ENCODE peak calls at places on chromosomes 3 and 15, in ten cellular contexts. C is A673; E is KBM-7; H is psoas muscle; N is PC-9; R is ovary; L is GM20000; Q is COR-L47; O is GM23338; A is stimulated activated CD4-positive, alpha-beta T cell treated with anti-CD3 and anti-CD28 coated beads, Interleukin-15, amount 100 ng/mL, for 1 hour. W is an unnamed sample.

GRCh38 chr3:149658444-149659172 is 783 bp upstream of the WWTR1 start:
- DNase-seq in R (peak; percentile 70), E (peak; percentile 66), O (peak; percentile 84), Q (peak; percentile 68), A (no peak), N (peak; percentile 71), L (peak; percentile 86), C (peak; percentile 86), H (peak; percentile 77), W (no peak)

GRCh38 chr15:101536166-101536874 is 46.8 kb upstream of the PCSK6 start:
- DNase-seq in E (no peak), Q (no peak), N (no peak), L (no peak), C (no peak), A (no peak), O (no peak), R (no peak), H (no peak), W (no peak)

GRCh38 chr3:58154752-58155449 is 55.9 kb downstream of the DNASE1L3 start:
- DNase-seq in C (no peak), H (no peak), A (no peak), E (no peak), N (no peak), O (no peak), R (no peak), Q (no peak), L (no peak), W (no peak)

GRCh38 chr15:82647045-82647834 is at the start of gene CPEB1:
- DNase-seq in C (peak; percentile 22), Q (peak; percentile 1), N (no peak), A (no peak), O (peak; percentile 75), R (peak; percentile 84), E (peak; percentile 18), H (peak; percentile 79), L (peak; percentile 69), W (peak; percentile 12)

GRCh38 chr3:188323067-188323842 is 169.3 kb downstream of the LPP start:
- DNase-seq in N (no peak), C (no peak), H (no peak), L (no peak), R (no peak), E (no peak), Q (no peak), A (no peak), O (no peak), W (no peak)

GRCh38 chr3:160098946-160099626 is 110.5 kb downstream of the IL12A start:
- DNase-seq in A (no peak), R (no peak), H (no peak), O (no peak), E (no peak), Q (no peak), L (no peak), C (no peak), N (no peak), W (no peak)

GRCh38 chr3:157438371-157438735 is 1.7 kb downstream of the PTX3 start:
- DNase-seq in E (no peak), Q (peak; percentile 37), H (no peak), N (no peak), C (no peak), O (peak; percentile 33), A (no peak), L (no peak), R (no peak), W (no peak)

GRCh38 chr3:14789640-14790285 is 29.0 kb upstream of the FGD5 start:
- DNase-seq in N (no peak), Q (no peak), O (no peak), E (no peak), R (no peak), L (no peak), A (no peak), C (no peak), H (no peak), W (no peak)

GRCh38 chr15:29900237-29901189 is 78.2 kb upstream of the TJP1 start:
- DNase-seq in A (no peak), Q (no peak), C (no peak), H (no peak), N (no peak), E (no peak), L (no peak), O (no peak), R (no peak), W (no peak)

GRCh38 chr15:99283739-99284138 is 32.5 kb downstream of the LRRC28 start:
- DNase-seq in O (no peak), H (no peak), E (no peak), N (no peak), A (no peak), C (no peak), L (no peak), Q (no peak), R (no peak), W (no peak)

GRCh38 chr3:186095584-186096061 is 13.3 kb downstream of the ETV5 start:
- DNase-seq in Q (no peak), H (no peak), R (no peak), C (no peak), O (no peak), E (no peak), A (no peak), N (no peak), L (no peak), W (no peak)

GRCh38 chr3:169246158-169246557 is 417.4 kb downstream of the MECOM start:
- DNase-seq in L (no peak), N (no peak), A (no peak), C (no peak), H (no peak), O (no peak), Q (no peak), R (no peak), E (no peak), W (no peak)

GRCh38 chr3:187726564-187726963 is 18.7 kb downstream of the BCL6 start:
- DNase-seq in N (no peak), A (no peak), L (no peak), E (no peak), H (no peak), Q (no peak), O (no peak), R (no peak), C (no peak), W (no peak)

GRCh38 chr3:19972056-19972455 is 25.2 kb downstream of the RAB5A start:
- DNase-seq in L (no peak), Q (no peak), R (no peak), A (no peak), N (peak; percentile 92), O (no peak), C (no peak), H (no peak), E (no peak), W (no peak)

GRCh38 chr3:164879201-164879600 is 199.1 kb downstream of the SI start:
- DNase-seq in E (no peak), C (no peak), L (no peak), A (no peak), Q (no peak), O (peak; percentile 11), H (no peak), N (no peak), R (no peak), W (no peak)

GRCh38 chr3:156511987-156512677 is 42.8 kb downstream of the SSR3 start:
- DNase-seq in O (no peak), C (no peak), H (no peak), N (no peak), A (no peak), L (no peak), R (no peak), Q (no peak), E (no peak), W (no peak)

GRCh38 chr3:138916824-138917223 is 30.1 kb downstream of the FOXL2 start:
- DNase-seq in N (peak; percentile 54), H (no peak), L (no peak), E (no peak), Q (peak; percentile 20), R (peak; percentile 58), O (no peak), A (no peak), C (no peak), W (no peak)

GRCh38 chr3:193816656-193817311 is 223.8 kb downstream of the OPA1 start:
- DNase-seq in L (no peak), N (peak; percentile 97), Q (peak; percentile 94), O (peak; percentile 92), H (peak; percentile 75), A (no peak), C (peak; percentile 84), R (peak; percentile 81), E (no peak), W (peak; percentile 53)

GRCh38 chr3:86954751-86955150 is 36.2 kb downstream of the VGLL3 start:
- DNase-seq in C (peak; percentile 56), Q (no peak), R (no peak), L (no peak), N (no peak), H (no peak), O (no peak), E (no peak), A (no peak), W (no peak)

GRCh38 chr15:57554063-57554820 is 37.5 kb upstream of the MYZAP start:
- DNase-seq in L (no peak), N (no peak), C (peak; percentile 62), O (no peak), E (no peak), Q (peak; percentile 25), A (no peak), H (no peak), R (no peak), W (no peak)

GRCh38 chr15:25176616-25176923 is 221.8 kb downstream of the SNRPN start:
- DNase-seq in A (no peak), C (no peak), N (no peak), H (peak; percentile 1), O (no peak), Q (no peak), E (no peak), L (no peak), R (peak; percentile 2), W (no peak)

GRCh38 chr3:125141596-125142417 is 70.7 kb downstream of the SLC12A8 start:
- DNase-seq in N (no peak), Q (no peak), H (peak; percentile 65), A (peak; percentile 46), L (peak; percentile 80), C (peak; percentile 28), E (peak; percentile 63), O (peak; percentile 88), R (peak; percentile 69), W (peak; percentile 40)

GRCh38 chr3:30894521-30895289 is at the start of gene GADL1:
- DNase-seq in Q (peak; percentile 80), L (peak; percentile 13), O (peak; percentile 75), H (peak; percentile 43), A (no peak), N (no peak), C (peak; percentile 76), R (peak; percentile 21), E (peak; percentile 26), W (peak; percentile 22)

GRCh38 chr3:178063475-178063874 is 472.8 kb upstream of the KCNMB2 start:
- DNase-seq in N (no peak), O (no peak), L (no peak), R (no peak), H (no peak), C (peak; percentile 72), Q (no peak), E (no peak), A (no peak), W (no peak)

GRCh38 chr15:33293619-33294309 is 17.0 kb upstream of the RYR3 start:
- DNase-seq in C (no peak), A (no peak), H (no peak), R (no peak), O (peak; percentile 21), N (peak; percentile 79), Q (no peak), E (no peak), L (no peak), W (no peak)

GRCh38 chr3:118692417-118692816 is 342.2 kb downstream of the IGSF11 start:
- DNase-seq in C (no peak), N (no peak), L (no peak), A (no peak), E (no peak), R (no peak), H (no peak), Q (no peak), O (no peak), W (no peak)

GRCh38 chr15:77816983-77817382 is 184.3 kb upstream of the LINGO1 start:
- DNase-seq in E (no peak), N (no peak), Q (no peak), A (no peak), C (no peak), O (no peak), L (no peak), H (no peak), R (no peak), W (no peak)

GRCh38 chr3:64345351-64345750 is 120.1 kb upstream of the PRICKLE2 start:
- DNase-seq in H (no peak), O (no peak), A (no peak), Q (no peak), N (peak; percentile 56), L (no peak), R (no peak), C (no peak), E (no peak), W (no peak)

W was measured in neural crest cell.